ENCODE peak calls at places on chromosomes 12 and 14, in seven cellular contexts. G is amygdala; H is AG20443; P is GM03348; S is stimulated activated CD4-positive, alpha-beta T cell treated with anti-CD3 and anti-CD28 coated beads, Interleukin-1b, Interleukin-23, amount 100 ng/mL, for 24 hours; Q is Right ventricle myocardium superior; U is ecto neural progenitor cell. Z is an unnamed sample.

GRCh38 chr14:29927596-29928341 is at the start of gene PRKD1:
- DNase-seq in G (peak; percentile 22), H (peak; percentile 90), P (peak; percentile 95), U (peak; percentile 84), S (no peak), Q (peak; percentile 74), Z (no peak)

GRCh38 chr12:6966351-6966750 is 4.1 kb downstream of the PHB2 start:
- DNase-seq in G (no peak), Q (no peak), U (peak; percentile 36), S (no peak), P (no peak), H (no peak), Z (no peak)

GRCh38 chr12:56768424-56768823 is 5.3 kb downstream of the HSD17B6 start:
- DNase-seq in H (no peak), G (no peak), S (no peak), Q (no peak), U (no peak), P (no peak), Z (no peak)

GRCh38 chr12:122730215-122731014 is at the start of gene HCAR1:
- DNase-seq in G (no peak), U (no peak), H (no peak), P (no peak), S (peak; percentile 50), Q (no peak), Z (no peak)

GRCh38 chr12:31749024-31749704 is 20.3 kb upstream of the AMN1 start:
- DNase-seq in G (no peak), Q (no peak), H (peak; percentile 90), U (no peak), P (peak; percentile 87), S (peak; percentile 63), Z (no peak)

GRCh38 chr12:62282375-62282774 is 22.2 kb downstream of the USP15 start:
- DNase-seq in P (no peak), G (no peak), S (no peak), U (no peak), Q (no peak), H (no peak), Z (no peak)

GRCh38 chr12:64085154-64085553 is 136.9 kb downstream of the KICS2 start:
- DNase-seq in U (no peak), H (no peak), P (no peak), G (no peak), S (no peak), Q (no peak), Z (no peak)

GRCh38 chr14:106141242-106142220 is 615.1 kb downstream of the TMEM121 start:
- DNase-seq in Q (no peak), U (no peak), H (no peak), P (no peak), S (peak; percentile 33), G (no peak), Z (no peak)

GRCh38 chr14:20461230-20462141 is at the start of gene PIP4P1:
- DNase-seq in G (peak; percentile 95), P (peak; percentile 96), U (peak; percentile 98), S (peak; percentile 98), H (peak; percentile 96), Q (peak; percentile 99), Z (peak; percentile 100)

GRCh38 chr14:61394542-61394941 is 73.2 kb downstream of the PRKCH start:
- DNase-seq in H (no peak), G (no peak), S (no peak), Q (no peak), U (no peak), P (no peak), Z (no peak)

GRCh38 chr12:110790301-110790700 is 47.6 kb upstream of the PPP1CC start:
- DNase-seq in G (no peak), S (no peak), Q (no peak), U (no peak), H (peak; percentile 55), P (peak; percentile 24), Z (no peak)

GRCh38 chr12:66709444-66709773 is 30.5 kb upstream of the GRIP1 start:
- DNase-seq in U (no peak), H (no peak), S (no peak), P (no peak), Q (no peak), G (no peak), Z (no peak)

GRCh38 chr14:77120771-77121743 is 20.5 kb downstream of the ZDHHC22 start:
- DNase-seq in Q (no peak), G (no peak), H (no peak), U (no peak), S (no peak), P (no peak), Z (no peak)

GRCh38 chr12:131075194-131075593 is 121.5 kb downstream of the ADGRD1 start:
- DNase-seq in G (no peak), S (no peak), Q (no peak), P (no peak), H (no peak), U (peak; percentile 43), Z (no peak)

GRCh38 chr14:68546839-68547238 is 246.0 kb downstream of the ZFP36L1 start:
- DNase-seq in H (peak; percentile 58), U (no peak), G (no peak), Q (no peak), S (no peak), P (peak; percentile 65), Z (peak; percentile 93)

GRCh38 chr12:59086124-59086523 is 165.8 kb upstream of the LRIG3 start:
- DNase-seq in U (no peak), P (no peak), H (no peak), Q (no peak), S (no peak), G (no peak), Z (no peak)

GRCh38 chr14:30177776-30178175 is 250.1 kb upstream of the PRKD1 start:
- DNase-seq in P (no peak), H (peak; percentile 14), U (no peak), Q (no peak), S (no peak), G (no peak), Z (no peak)

GRCh38 chr14:58107947-58108552 is 44.0 kb downstream of the ARMH4 start:
- DNase-seq in U (no peak), P (peak; percentile 75), G (no peak), Q (no peak), H (peak; percentile 72), S (no peak), Z (no peak)

GRCh38 chr14:83347874-83348273 is 1814.2 kb upstream of the SEL1L start:
- DNase-seq in H (no peak), U (no peak), S (no peak), P (peak; percentile 10), Q (no peak), G (no peak), Z (no peak)

GRCh38 chr12:122097641-122098364 is 19.2 kb downstream of the MLXIP start:
- DNase-seq in H (no peak), G (no peak), S (no peak), P (peak; percentile 12), U (peak; percentile 46), Q (peak; percentile 79), Z (no peak)

GRCh38 chr12:27635349-27635972 is 60.8 kb upstream of the REP15 start:
- DNase-seq in P (peak; percentile 59), U (no peak), Q (no peak), H (peak; percentile 58), G (no peak), S (no peak), Z (no peak)

GRCh38 chr12:130026608-130027176 is 122.9 kb upstream of the TMEM132D start:
- DNase-seq in P (no peak), Q (no peak), S (peak; percentile 6), U (no peak), H (no peak), G (no peak), Z (no peak)

GRCh38 chr12:13091831-13092230 is 11.6 kb downstream of the GSG1 start:
- DNase-seq in U (no peak), Q (no peak), H (no peak), G (no peak), S (no peak), P (no peak), Z (no peak)

GRCh38 chr14:70754989-70755388 is 54.3 kb downstream of the MAP3K9 start:
- DNase-seq in H (no peak), G (no peak), S (no peak), Q (no peak), U (no peak), P (no peak), Z (no peak)

GRCh38 chr12:99413751-99414150 is 233.8 kb upstream of the GARIN6 start:
- DNase-seq in U (no peak), G (no peak), Q (no peak), S (no peak), H (no peak), P (no peak), Z (no peak)

GRCh38 chr12:90611891-90612290 is 343.1 kb downstream of the CCER1 start:
- DNase-seq in Q (no peak), G (no peak), S (no peak), H (no peak), U (no peak), P (no peak), Z (no peak)

GRCh38 chr12:23827353-23827752 is 122.1 kb downstream of the SOX5 start:
- DNase-seq in S (no peak), Q (no peak), P (no peak), U (no peak), G (no peak), H (no peak), Z (no peak)

GRCh38 chr14:93527076-93527692 is 96.4 kb downstream of the UNC79 start:
- DNase-seq in Q (no peak), U (no peak), P (no peak), S (no peak), H (no peak), G (no peak), Z (no peak)

GRCh38 chr14:85129907-85130306 is 400.0 kb upstream of the FLRT2 start:
- DNase-seq in P (no peak), U (no peak), H (no peak), G (no peak), S (no peak), Q (no peak), Z (no peak)

GRCh38 chr12:8077207-8077606 is 4.9 kb upstream of the NECAP1 start:
- DNase-seq in G (no peak), H (peak; percentile 31), Q (no peak), S (no peak), U (no peak), P (peak; percentile 28), Z (no peak)

GRCh38 chr14:94009767-94010166 is 12.7 kb downstream of the CCDC197 start:
- DNase-seq in Q (no peak), G (no peak), H (peak; percentile 58), P (peak; percentile 50), U (no peak), S (no peak), Z (no peak)

GRCh38 chr12:46160081-46160980 is 108.5 kb downstream of the SLC38A1 start:
- DNase-seq in U (no peak), S (no peak), H (peak; percentile 86), G (no peak), Q (no peak), P (peak; percentile 60), Z (no peak)

Z was measured in vagina.